ENCODE peak calls at places on chromosomes 6 and 20, in ten cellular contexts. S, H, I, Y, F, X, L, M, B and P are unnamed samples. For H3K9me3, the result is how much of the 10 kb centered on the place peaks cover.

GRCh38 chr20:5835870-5836269 is 85.7 kb downstream of the SHLD1 start:
- DNase-seq in S (no peak), H (no peak), I (peak), Y (no peak), F (no peak), X (no peak), L (no peak), M (no peak), B (no peak), P (no peak)

GRCh38 chr6:149716181-149716580 is 1.7 kb downstream of the LATS1 start:
- DNase-seq in S (no peak), H (no peak), I (no peak), Y (no peak), F (no peak), X (no peak), L (no peak), M (no peak), B (no peak), P (no peak)

GRCh38 chr20:6395695-6396094 is 272.9 kb upstream of the FERMT1 start:
- DNase-seq in S (peak), H (no peak), I (peak), Y (no peak), F (no peak), X (no peak), L (no peak), M (no peak), B (no peak), P (no peak)

GRCh38 chr6:14440215-14440890 is 322.8 kb downstream of the CD83 start:
- DNase-seq in S (no peak), H (no peak), I (no peak), Y (no peak), F (no peak), X (no peak), L (no peak), M (no peak), B (no peak), P (no peak)

GRCh38 chr6:5361371-5361770 is 100.1 kb downstream of the FARS2 start:
- DNase-seq in S (no peak), H (no peak), I (no peak), Y (no peak), F (no peak), X (no peak), L (no peak), M (no peak), B (no peak), P (no peak)

GRCh38 chr6:45569210-45569945 is 191.6 kb upstream of the SUPT3H start:
- DNase-seq in S (no peak), H (no peak), I (no peak), Y (no peak), F (no peak), X (no peak), L (no peak), M (no peak), B (no peak), P (no peak)

GRCh38 chr6:36069573-36069972 is 42.0 kb downstream of the MAPK14 start:
- DNase-seq in S (no peak), H (no peak), I (no peak), Y (no peak), F (no peak), X (peak), L (no peak), M (no peak), B (no peak), P (no peak)

GRCh38 chr20:17626217-17627007 is 55.6 kb downstream of the RRBP1 start:
- DNase-seq in S (no peak), H (no peak), I (no peak), Y (no peak), F (peak), X (no peak), L (peak), M (no peak), B (no peak), P (no peak)

GRCh38 chr20:17680128-17680835 is 1.8 kb downstream of the RRBP1 start:
- DNase-seq in S (peak), H (no peak), I (peak), Y (peak), F (peak), X (peak), L (peak), M (peak), B (no peak), P (no peak)

GRCh38 chr6:106886922-106887797 is 87.4 kb downstream of the CD24 start:
- DNase-seq in S (no peak), H (no peak), I (no peak), Y (no peak), F (no peak), X (peak), L (no peak), M (peak), B (no peak), P (no peak)

GRCh38 chr20:5342031-5342430 is 25.3 kb upstream of the PROKR2 start:
- DNase-seq in S (no peak), H (no peak), I (no peak), Y (no peak), F (no peak), X (no peak), L (no peak), M (no peak), B (no peak), P (no peak)

GRCh38 chr6:144185133-144185836 is 35.0 kb downstream of the STX11 start:
- DNase-seq in S (no peak), H (no peak), I (no peak), Y (no peak), F (no peak), X (no peak), L (no peak), M (no peak), B (no peak), P (no peak)

GRCh38 chr6:57432919-57433684 is 115.7 kb downstream of the PRIM2 start:
- DNase-seq in S (no peak), H (no peak), I (peak), Y (no peak), F (no peak), X (no peak), L (no peak), M (no peak), B (no peak), P (no peak)

GRCh38 chr20:20548527-20549266 is 163.7 kb downstream of the RALGAPA2 start:
- DNase-seq in S (peak), H (no peak), I (no peak), Y (no peak), F (no peak), X (no peak), L (peak), M (no peak), B (no peak), P (no peak)

GRCh38 chr20:3461911-3462677 is 8.7 kb upstream of the ATRN start:
- DNase-seq in S (peak), H (no peak), I (no peak), Y (no peak), F (no peak), X (no peak), L (no peak), M (no peak), B (no peak), P (no peak)

GRCh38 chr6:136628996-136629395 is 78.8 kb upstream of the MAP7 start:
- DNase-seq in S (no peak), H (no peak), I (no peak), Y (no peak), F (no peak), X (no peak), L (no peak), M (no peak), B (no peak), P (no peak)

GRCh38 chr6:11246722-11247121 is 14.3 kb upstream of the NEDD9 start:
- DNase-seq in S (no peak), H (no peak), I (no peak), Y (no peak), F (no peak), X (no peak), L (no peak), M (no peak), B (no peak), P (no peak)

GRCh38 chr20:4170621-4171537 is 155.5 kb upstream of the RNF24 start:
- DNase-seq in S (no peak), H (no peak), I (no peak), Y (no peak), F (no peak), X (no peak), L (no peak), M (no peak), B (no peak), P (no peak)

GRCh38 chr6:46956409-46956808 is 34.7 kb upstream of the ADGRF5 start:
- DNase-seq in S (no peak), H (no peak), I (no peak), Y (no peak), F (no peak), X (no peak), L (no peak), M (no peak), B (no peak), P (no peak)

GRCh38 chr6:166802437-166802836 is 153.9 kb downstream of the RNASET2 start:
- DNase-seq in S (no peak), H (no peak), I (no peak), Y (no peak), F (no peak), X (no peak), L (no peak), M (no peak), B (no peak), P (no peak)

GRCh38 chr6:3912366-3913076 is 63.3 kb downstream of the FAM50B start:
- DNase-seq in S (no peak), H (no peak), I (no peak), Y (no peak), F (no peak), X (no peak), L (no peak), M (no peak), B (no peak), P (no peak)

GRCh38 chr6:127300411-127300810 is 33.7 kb downstream of the RNF146 start:
- DNase-seq in S (no peak), H (no peak), I (peak), Y (no peak), F (no peak), X (peak), L (no peak), M (no peak), B (no peak), P (peak)

GRCh38 chr20:49594143-49594928 is 26.4 kb upstream of the PTGIS start:
- DNase-seq in S (peak), H (no peak), I (peak), Y (no peak), F (no peak), X (peak), L (no peak), M (no peak), B (no peak), P (peak)

GRCh38 chr20:21344216-21344615 is 41.1 kb downstream of the XRN2 start:
- DNase-seq in S (no peak), H (no peak), I (no peak), Y (no peak), F (no peak), X (no peak), L (no peak), M (no peak), B (no peak), P (no peak)

GRCh38 chr6:35474978-35475570 is 6.9 kb downstream of the RPL10A start:
- DNase-seq in S (no peak), H (no peak), I (no peak), Y (no peak), F (no peak), X (no peak), L (no peak), M (no peak), B (no peak), P (no peak)

GRCh38 chr6:134310817-134311216 is 7.1 kb downstream of the SGK1 start:
- DNase-seq in S (no peak), H (no peak), I (no peak), Y (no peak), F (no peak), X (no peak), L (no peak), M (no peak), B (no peak), P (no peak)

GRCh38 chr6:44537306-44538049 is 150.0 kb downstream of the CDC5L start:
- DNase-seq in S (no peak), H (no peak), I (no peak), Y (no peak), F (no peak), X (no peak), L (no peak), M (no peak), B (no peak), P (no peak)

GRCh38 chr6:160069050-160069454 is 52.6 kb upstream of the SLC22A1 start:
- DNase-seq in S (no peak), H (no peak), I (no peak), Y (no peak), F (no peak), X (no peak), L (no peak), M (no peak), B (no peak), P (no peak)

GRCh38 chr6:105437236-105437635 is 34.4 kb upstream of the PREP start:
- DNase-seq in S (no peak), H (no peak), I (no peak), Y (no peak), F (no peak), X (no peak), L (no peak), M (no peak), B (no peak), P (no peak)

GRCh38 chr20:50291428-50292323 is 101.0 kb downstream of the CEBPB start:
- DNase-seq in S (no peak), H (no peak), I (no peak), Y (no peak), F (peak), X (no peak), L (no peak), M (no peak), B (no peak), P (no peak)

GRCh38 chr20:50931048-50931305 is 260 bp downstream of the ADNP start:
- DNase-seq in S (no peak), H (no peak), I (no peak), Y (no peak), F (no peak), X (no peak), L (no peak), M (no peak), B (no peak), P (no peak)

GRCh38 chr6:169075211-169075621 is 178.4 kb downstream of the THBS2 start:
- DNase-seq in S (no peak), H (no peak), I (peak), Y (no peak), F (no peak), X (no peak), L (no peak), M (no peak), B (no peak), P (peak)
- H3K4me3 ChIP-seq in S (no peak), H (peak), I (peak), Y (no peak), F (no peak), X (no peak), L (no peak), M (no peak), B (no peak), P (peak)

GRCh38 chr20:29742699-29743100 is 1514.8 kb upstream of the DEFB115 start:
- DNase-seq in S (no peak), H (no peak), I (no peak), Y (no peak), F (no peak), X (no peak), L (no peak), M (no peak), B (no peak), P (no peak)

GRCh38 chr20:29741894-29742698 is 1515.4 kb upstream of the DEFB115 start:
- DNase-seq in S (no peak), H (no peak), I (no peak), Y (no peak), F (no peak), X (no peak), L (no peak), M (no peak), B (no peak), P (no peak)

GRCh38 chr20:29740951-29741593 is 1516.4 kb upstream of the DEFB115 start:
- DNase-seq in S (no peak), H (no peak), I (no peak), Y (no peak), F (no peak), X (no peak), L (no peak), M (no peak), B (no peak), P (no peak)

GRCh38 chr20:29740601-29740950 is 1516.9 kb upstream of the DEFB115 start:
- DNase-seq in S (no peak), H (no peak), I (no peak), Y (no peak), F (no peak), X (no peak), L (no peak), M (no peak), B (no peak), P (no peak)

DNA sequence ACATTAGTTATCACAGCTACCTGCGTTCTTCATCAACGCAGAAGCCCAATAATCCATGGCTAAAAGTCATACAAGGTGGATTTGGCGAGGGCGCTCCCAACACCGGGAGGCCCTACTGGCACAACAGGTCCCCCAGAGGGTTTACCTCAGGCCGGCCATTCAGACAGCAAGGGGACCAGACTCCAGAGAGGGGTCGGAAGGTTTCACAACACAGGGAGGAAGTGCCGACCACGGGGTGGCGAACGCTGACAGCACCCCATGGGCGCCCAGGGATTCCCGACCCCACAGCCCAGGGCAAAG is 1515.9 kb upstream of the DEFB115 start:
- DNase-seq in S (no peak), H (no peak), I (no peak), Y (no peak), F (no peak), X (no peak), L (no peak), M (no peak), B (no peak), P (no peak)
- H3K9me3 ChIP-seq in S (under half), H (under half), I (under half), Y (under half), F (half or more), X (under half), L (under half), M (under half), B (under half), P (half or more)

DNA sequence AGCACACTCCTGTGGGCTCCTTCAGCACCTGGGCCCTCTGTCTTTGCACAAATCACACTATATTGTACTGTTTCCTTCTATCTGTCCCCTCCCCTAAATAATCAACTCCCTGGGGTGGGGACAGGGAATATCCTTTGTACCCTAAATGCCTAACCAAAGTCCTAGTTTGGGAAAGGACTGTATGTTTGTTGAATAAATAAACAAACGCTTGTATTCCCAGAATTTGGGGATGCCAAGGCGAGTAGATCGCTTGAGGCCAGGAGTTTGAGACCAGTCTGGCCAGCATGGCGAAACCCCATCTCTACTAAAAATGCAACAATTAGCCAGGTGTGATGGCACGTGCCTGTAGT is 322.7 kb downstream of the SYNE1 start:
- DNase-seq in S (no peak), H (no peak), I (no peak), Y (no peak), F (no peak), X (no peak), L (no peak), M (no peak), B (no peak), P (no peak)
- TF ChIP-seq CTCF in S (no peak), H (no peak), I (no peak), Y (no peak), F (no peak), X (no peak), L (no peak), M (no peak), B (no peak), P (no peak)

GRCh38 chr6:156698239-156699016 is 78.8 kb upstream of the ARID1B start:
- DNase-seq in S (no peak), H (no peak), I (no peak), Y (no peak), F (peak), X (no peak), L (no peak), M (no peak), B (no peak), P (no peak)
- H3K4me3 ChIP-seq in S (no peak), H (no peak), I (no peak), Y (no peak), F (peak), X (no peak), L (no peak), M (no peak), B (no peak), P (no peak)

DNA sequence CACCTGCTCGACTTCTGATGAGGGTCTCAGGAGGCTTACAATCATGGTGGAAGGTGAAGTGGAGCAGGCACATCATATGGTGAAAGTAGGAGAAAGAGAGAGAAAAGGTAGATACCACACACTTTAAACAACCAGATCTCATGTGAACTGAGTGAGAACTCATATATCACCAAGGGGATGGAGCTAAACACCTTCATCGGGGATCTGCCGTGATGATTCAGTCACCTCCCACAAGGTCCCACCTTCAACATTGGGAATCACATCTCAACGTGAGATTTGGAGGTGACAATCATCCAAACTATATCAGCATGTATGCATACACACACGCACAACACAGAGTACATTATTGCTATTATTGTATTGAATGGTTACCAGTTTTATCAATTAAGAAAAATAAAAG is 453.3 kb upstream of the NRSN1 start:
- DNase-seq in S (no peak), H (no peak), I (no peak), Y (no peak), F (no peak), X (no peak), L (no peak), M (no peak), B (no peak), P (no peak)
- H3K9me3 ChIP-seq in S (under half), H (under half), I (under half), Y (under half), F (half or more), X (under half), L (under half), M (under half), B (under half), P (under half)

GRCh38 chr6:116253505-116254296 is at the start of gene TSPYL4:
- DNase-seq in S (peak), H (peak), I (peak), Y (peak), F (peak), X (peak), L (peak), M (peak), B (peak), P (peak)
- TF ChIP-seq CTCF in S (no peak), H (peak), I (no peak), Y (no peak), F (no peak), X (no peak), L (no peak), M (no peak), B (no peak), P (no peak)

GRCh38 chr6:7052441-7052936 is 55.3 kb upstream of the RREB1 start:
- DNase-seq in S (peak), H (no peak), I (peak), Y (no peak), F (peak), X (no peak), L (peak), M (no peak), B (no peak), P (no peak)
- H3K4me3 ChIP-seq in S (peak), H (peak), I (peak), Y (peak), F (peak), X (peak), L (peak), M (no peak), B (no peak), P (peak)

DNA sequence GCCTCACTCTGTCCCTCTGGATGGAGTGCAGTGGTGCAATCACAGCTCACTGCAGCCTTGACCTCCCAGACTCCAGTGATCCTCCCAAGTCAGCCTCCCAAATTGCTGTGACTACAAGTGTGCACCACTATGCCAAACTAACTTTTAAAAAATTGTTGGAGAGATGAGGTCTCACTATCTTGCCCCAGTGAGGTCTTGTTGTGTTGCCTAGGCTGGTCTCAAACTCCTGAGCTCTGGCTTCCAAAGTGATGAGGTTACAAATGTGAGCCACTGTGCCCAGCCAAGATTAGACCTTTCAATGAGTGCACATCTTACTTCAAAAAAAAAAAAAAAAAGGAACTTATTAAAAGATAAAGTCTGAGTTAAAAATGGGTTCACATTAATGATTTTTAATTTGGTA is 1838.1 kb upstream of the DEFB115 start:
- DNase-seq in S (no peak), H (no peak), I (no peak), Y (no peak), F (no peak), X (no peak), L (no peak), M (no peak), B (no peak), P (no peak)
- H3K9me3 ChIP-seq in S (under half), H (under half), I (under half), Y (under half), F (under half), X (under half), L (under half), M (under half), B (under half), P (under half)

DNA sequence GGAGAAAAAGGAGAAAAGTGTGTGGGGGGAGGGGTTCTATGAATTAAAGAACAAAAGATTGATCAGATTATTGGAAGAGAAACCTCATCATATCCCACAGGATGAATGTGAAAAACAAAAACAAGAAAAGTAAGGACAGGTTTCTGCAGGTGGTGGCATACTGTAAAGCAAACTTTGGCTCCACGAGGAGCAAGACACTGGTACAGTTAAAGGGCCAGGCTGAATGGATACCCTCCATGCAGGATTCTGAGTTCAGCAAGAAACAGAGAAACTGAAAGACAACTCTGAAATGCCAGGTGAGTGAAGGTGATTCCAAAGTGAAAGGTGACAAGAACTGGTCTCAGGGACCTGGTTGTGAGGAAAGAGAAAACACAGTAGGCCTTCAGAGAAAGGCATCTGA is 37.4 kb downstream of the FYN start:
- DNase-seq in S (no peak), H (no peak), I (no peak), Y (no peak), F (no peak), X (no peak), L (no peak), M (no peak), B (no peak), P (no peak)
- TF ChIP-seq CTCF in S (no peak), H (no peak), I (no peak), Y (no peak), F (no peak), X (no peak), L (no peak), M (no peak), B (no peak), P (no peak)